ENCODE peak calls at places on chromosomes 3 and 15, in five cellular contexts. K is HCT116, B is GM23338, D is SK-N-SH, C is stomach. S is an unnamed sample.

GRCh38 chr3:195537995-195538394 is 5.1 kb downstream of the PPP1R2 start:
- DNase-seq in K (no peak), B (no peak), D (no peak), C (no peak), S (no peak)

GRCh38 chr3:113496924-113497323 is 18.0 kb downstream of the SPICE1 start:
- DNase-seq in K (no peak), B (no peak), D (no peak), C (no peak), S (no peak)

GRCh38 chr15:40906947-40907802 is 12.9 kb downstream of the VPS18 start:
- DNase-seq in K (no peak), B (no peak), D (peak; percentile 72), C (peak; percentile 74), S (no peak)

GRCh38 chr15:29475096-29475495 is 205.5 kb upstream of the NSMCE3 start:
- DNase-seq in K (no peak), B (no peak), D (no peak), C (no peak), S (no peak)

GRCh38 chr15:69080203-69080957 is 65.9 kb downstream of the NOX5 start:
- DNase-seq in K (no peak), B (peak; percentile 74), D (peak; percentile 48), C (no peak), S (no peak)

GRCh38 chr3:65955792-65956477 is 82.8 kb downstream of the MAGI1 start:
- DNase-seq in K (peak; percentile 77), B (no peak), D (no peak), C (no peak), S (no peak)

GRCh38 chr3:79086514-79086913 is 681.3 kb downstream of the ROBO1 start:
- DNase-seq in K (peak; percentile 8), B (peak; percentile 81), D (peak; percentile 34), C (peak; percentile 31), S (no peak)

GRCh38 chr15:67240235-67241131 is 14.0 kb downstream of the AAGAB start:
- DNase-seq in K (peak; percentile 21), B (peak; percentile 39), D (peak; percentile 57), C (peak; percentile 43), S (no peak)

GRCh38 chr15:51341366-51342248 is at the start of gene GLDN:
- DNase-seq in K (no peak), B (peak; percentile 74), D (peak; percentile 80), C (peak; percentile 52), S (no peak)

GRCh38 chr3:111252795-111253194 is 181.2 kb downstream of the NECTIN3 start:
- DNase-seq in K (no peak), B (peak; percentile 60), D (peak; percentile 4), C (no peak), S (no peak)

GRCh38 chr3:71130516-71131384 is 452.8 kb downstream of the FOXP1 start:
- DNase-seq in K (no peak), B (peak; percentile 70), D (no peak), C (peak; percentile 71), S (no peak)

GRCh38 chr3:171615742-171616141 is 155.5 kb upstream of the TNIK start:
- DNase-seq in K (no peak), B (no peak), D (no peak), C (no peak), S (no peak)

GRCh38 chr3:152183473-152183872 is 85.3 kb upstream of the MBNL1 start:
- DNase-seq in K (peak; percentile 46), B (peak; percentile 73), D (peak; percentile 34), C (peak; percentile 27), S (no peak)

GRCh38 chr3:136251511-136251910 is 1.4 kb downstream of the PCCB start:
- DNase-seq in K (no peak), B (no peak), D (peak; percentile 23), C (no peak), S (no peak)

GRCh38 chr15:39393575-39394335 is 187.1 kb upstream of the THBS1 start:
- DNase-seq in K (no peak), B (no peak), D (no peak), C (no peak), S (no peak)

GRCh38 chr15:28140062-28140461 is 40.9 kb upstream of the OCA2 start:
- DNase-seq in K (no peak), B (no peak), D (no peak), C (no peak), S (no peak)

GRCh38 chr3:113245775-113246174 is 34.4 kb downstream of the BOC start:
- DNase-seq in K (no peak), B (no peak), D (no peak), C (no peak), S (no peak)

GRCh38 chr3:126347543-126348161 is 9.6 kb downstream of the KLF15 start:
- DNase-seq in K (no peak), B (no peak), D (no peak), C (peak; percentile 22), S (no peak)

GRCh38 chr3:49260711-49261357 is 16.2 kb downstream of the C3orf62 start:
- DNase-seq in K (peak; percentile 65), B (no peak), D (no peak), C (no peak), S (no peak)

GRCh38 chr15:39275066-39275465 is 305.8 kb upstream of the THBS1 start:
- DNase-seq in K (no peak), B (no peak), D (no peak), C (no peak), S (no peak)

GRCh38 chr3:72134989-72135451 is 350.1 kb upstream of the PROK2 start:
- DNase-seq in K (no peak), B (no peak), D (no peak), C (no peak), S (no peak)

GRCh38 chr3:188204516-188204915 is 50.6 kb downstream of the LPP start:
- DNase-seq in K (no peak), B (no peak), D (no peak), C (no peak), S (no peak)

GRCh38 chr3:125057186-125057850 is 1.5 kb upstream of the HEG1 start:
- DNase-seq in K (no peak), B (no peak), D (no peak), C (no peak), S (no peak)

GRCh38 chr15:100665570-100665969 is 63.2 kb downstream of the ASB7 start:
- DNase-seq in K (no peak), B (no peak), D (no peak), C (no peak), S (no peak)

DNA sequence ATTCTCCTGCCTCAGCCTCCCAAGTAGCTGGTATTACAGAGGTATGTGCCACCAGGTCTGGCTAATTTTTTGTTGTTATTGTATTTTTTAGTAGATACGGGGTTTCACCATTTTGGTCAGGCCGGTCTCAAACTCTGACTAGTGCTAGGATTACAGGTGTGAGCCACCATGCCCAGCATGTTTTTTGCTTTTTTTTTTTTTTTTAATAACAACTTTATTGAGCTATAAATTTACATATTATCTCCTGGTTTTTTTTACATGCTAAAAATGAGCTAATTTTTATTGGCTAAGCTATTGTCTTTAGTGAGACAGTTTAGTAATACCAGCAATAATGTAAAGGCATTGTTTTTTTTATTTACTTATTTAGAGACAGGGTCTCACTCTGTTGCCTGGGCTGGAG is 105.2 kb downstream of the PDE8A start:
- DNase-seq in K (no peak), B (no peak), D (no peak), C (no peak), S (no peak)
- H3K36me3 ChIP-seq in K (peaks cover 6% of the 10 kb centered on the region), B (peaks cover 5% of the 10 kb centered on the region), D (peaks cover 3% of the 10 kb centered on the region), C (peaks cover 78% of the 10 kb centered on the region), S (peaks cover 28% of the 10 kb centered on the region)

GRCh38 chr3:115862824-115863223 is 239.5 kb downstream of the GAP43 start:
- DNase-seq in K (no peak), B (peak; percentile 57), D (no peak), C (no peak), S (no peak)

GRCh38 chr3:115864912-115865311 is 241.6 kb downstream of the GAP43 start:
- DNase-seq in K (no peak), B (no peak), D (no peak), C (no peak), S (no peak)

GRCh38 chr3:115861166-115861733 is 237.9 kb downstream of the GAP43 start:
- DNase-seq in K (no peak), B (peak; percentile 69), D (no peak), C (no peak), S (no peak)

GRCh38 chr3:115860766-115861165 is 237.5 kb downstream of the GAP43 start:
- DNase-seq in K (no peak), B (no peak), D (no peak), C (no peak), S (no peak)

GRCh38 chr3:115862099-115862498 is 238.8 kb downstream of the GAP43 start:
- DNase-seq in K (no peak), B (no peak), D (no peak), C (no peak), S (no peak)
- TF ChIP-seq POLR2AphosphoS5 in K (no peak), B (no peak), D (no peak), C (no peak), S (no peak)

GRCh38 chr3:130975251-130975650 is 51.4 kb downstream of the ASTE1 start:
- DNase-seq in K (no peak), B (no peak), D (no peak), C (no peak), S (no peak)
- H3K36me3 ChIP-seq in K (peaks cover under 1% of the 10 kb centered on the region), B (no peaks in the 10 kb centered on the region), D (peaks cover 43% of the 10 kb centered on the region), C (peaks cover 61% of the 10 kb centered on the region), S (no peaks in the 10 kb centered on the region)

DNA sequence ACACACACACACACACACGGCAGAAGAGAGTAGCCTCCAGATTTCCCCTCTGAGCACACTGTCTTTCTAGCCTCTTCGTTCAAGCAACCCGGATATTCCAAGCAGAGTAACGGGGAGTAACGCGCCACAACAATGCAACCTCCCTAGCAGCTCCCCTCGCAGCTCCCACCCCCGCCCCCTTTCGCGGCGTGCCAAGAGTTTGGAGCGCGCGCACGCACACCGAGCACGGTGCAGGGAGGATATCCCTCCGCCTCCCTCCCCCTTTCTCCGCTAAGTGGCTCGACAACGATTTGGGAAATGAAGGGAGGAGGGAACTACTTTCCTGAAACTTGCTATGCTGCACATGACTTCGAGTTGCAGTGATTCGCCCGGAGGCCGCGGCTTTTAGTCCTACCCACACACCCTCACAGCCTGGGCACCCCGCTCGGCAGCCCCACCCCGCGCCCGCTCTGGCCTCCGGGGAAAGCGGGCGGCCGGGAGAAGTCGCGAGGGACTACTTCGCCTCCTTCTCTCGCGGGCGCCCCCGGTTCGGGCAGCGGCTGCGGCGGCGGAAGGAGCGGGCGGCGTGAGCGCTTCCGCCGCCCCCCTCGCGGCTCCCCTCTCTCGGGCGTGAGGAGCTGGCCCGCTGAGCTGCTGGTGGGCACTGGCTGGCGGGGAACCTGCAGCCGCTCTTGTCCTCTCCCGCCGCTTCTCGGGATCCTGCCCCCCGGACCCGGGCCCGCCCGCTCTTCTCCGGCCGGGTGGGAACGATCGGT is 733 bp upstream of the SPRED1 start:
- DNase-seq in K (peak; percentile 96), B (peak; percentile 99), D (peak; percentile 88), C (peak; percentile 83), S (no peak)
- TF ChIP-seq POLR2AphosphoS5 in K (peak; percentile 69), B (peak; percentile 11), D (peak; percentile 62), C (peak; percentile 90), S (peak; percentile 86)

GRCh38 chr15:78881681-78882080 is 9.0 kb downstream of the MORF4L1 start:
- DNase-seq in K (no peak), B (no peak), D (no peak), C (no peak), S (no peak)
- H3K36me3 ChIP-seq in K (peaks cover 37% of the 10 kb centered on the region), B (peaks cover 45% of the 10 kb centered on the region), D (peaks cover 53% of the 10 kb centered on the region), C (peaks cover 58% of the 10 kb centered on the region), S (no peaks in the 10 kb centered on the region)